ENCODE peak calls at places on chromosomes 7 and 10, in seven cellular contexts. One of them, this sample, is unnamed.

GRCh38 chr10:2460846-2461245 is 606.5 kb upstream of the PFKP start:
- DNase-seq in Peyer's patch: no peak
- DNase-seq in cardiac fibroblast: no peak
- DNase-seq in activated T-cell treated with anti-CD3 and anti-CD28 coated beads for 1 hour: no peak
- DNase-seq in germinal center: no peak
- DNase-seq in T-helper 2 cell: no peak
- DNase-seq in HT-29: no peak
- DNase-seq in this sample: no peak

GRCh38 chr7:158296798-158297104 is 290.9 kb downstream of the PTPRN2 start:
- DNase-seq in cardiac fibroblast: no peak
- DNase-seq in germinal center: no peak
- DNase-seq in T-helper 2 cell: no peak
- DNase-seq in activated T-cell treated with anti-CD3 and anti-CD28 coated beads for 1 hour: no peak
- DNase-seq in HT-29: no peak
- DNase-seq in Peyer's patch: no peak
- DNase-seq in this sample: no peak

GRCh38 chr10:60733826-60734225 is 44.5 kb upstream of the CDK1 start:
- DNase-seq in cardiac fibroblast: no peak
- DNase-seq in Peyer's patch: no peak
- DNase-seq in germinal center: no peak
- DNase-seq in T-helper 2 cell: no peak
- DNase-seq in HT-29: no peak
- DNase-seq in activated T-cell treated with anti-CD3 and anti-CD28 coated beads for 1 hour: no peak
- DNase-seq in this sample: no peak

GRCh38 chr10:104032144-104032775 is 53.4 kb downstream of the COL17A1 start:
- DNase-seq in HT-29: no peak
- DNase-seq in cardiac fibroblast: no peak
- DNase-seq in T-helper 2 cell: no peak
- DNase-seq in germinal center: no peak
- DNase-seq in activated T-cell treated with anti-CD3 and anti-CD28 coated beads for 1 hour: no peak
- DNase-seq in Peyer's patch: no peak
- DNase-seq in this sample: no peak

GRCh38 chr10:32318476-32318896 is 28.5 kb downstream of the EPC1 start:
- DNase-seq in HT-29: no peak
- DNase-seq in cardiac fibroblast: no peak
- DNase-seq in T-helper 2 cell: no peak
- DNase-seq in germinal center: peak
- DNase-seq in activated T-cell treated with anti-CD3 and anti-CD28 coated beads for 1 hour: no peak
- DNase-seq in Peyer's patch: no peak
- DNase-seq in this sample: peak

GRCh38 chr10:98303569-98303968 is 35.6 kb upstream of the LOXL4 start:
- DNase-seq in HT-29: no peak
- DNase-seq in Peyer's patch: no peak
- DNase-seq in T-helper 2 cell: no peak
- DNase-seq in germinal center: no peak
- DNase-seq in activated T-cell treated with anti-CD3 and anti-CD28 coated beads for 1 hour: no peak
- DNase-seq in cardiac fibroblast: no peak
- DNase-seq in this sample: no peak

GRCh38 chr7:38929460-38930171 is 20.6 kb upstream of the VPS41 start:
- DNase-seq in activated T-cell treated with anti-CD3 and anti-CD28 coated beads for 1 hour: no peak
- DNase-seq in HT-29: no peak
- DNase-seq in Peyer's patch: no peak
- DNase-seq in T-helper 2 cell: no peak
- DNase-seq in cardiac fibroblast: peak
- DNase-seq in germinal center: no peak
- DNase-seq in this sample: no peak

GRCh38 chr10:50291261-50291850 is 40.0 kb upstream of the ASAH2 start:
- DNase-seq in T-helper 2 cell: no peak
- DNase-seq in cardiac fibroblast: peak
- DNase-seq in Peyer's patch: no peak
- DNase-seq in activated T-cell treated with anti-CD3 and anti-CD28 coated beads for 1 hour: no peak
- DNase-seq in HT-29: no peak
- DNase-seq in germinal center: no peak
- DNase-seq in this sample: no peak